ENCODE peak calls at places on chromosomes 6 and 20, in five cellular contexts. N, D, A, Q and V are unnamed samples.

GRCh38 chr6:65633516-65633915 is 73.5 kb downstream of the EYS start:
- DNase-seq in N (no peak), D (no peak), Q (no peak), A (no peak), V (no peak)

GRCh38 chr6:100392423-100392822 is 72.3 kb downstream of the SIM1 start:
- DNase-seq in D (no peak), N (no peak), Q (no peak), A (no peak), V (no peak)

GRCh38 chr20:38870733-38871559 is 55.3 kb upstream of the FAM83D start:
- DNase-seq in Q (peak), D (no peak), A (no peak), N (no peak), V (no peak)

GRCh38 chr6:25232478-25232877 is 46.7 kb upstream of the CARMIL1 start:
- DNase-seq in D (no peak), A (no peak), N (no peak), Q (no peak), V (no peak)

GRCh38 chr20:23049201-23049932 is at the start of gene THBD:
- DNase-seq in A (no peak), Q (no peak), N (no peak), D (no peak), V (no peak)

GRCh38 chr6:142886431-142887170 is 58.4 kb downstream of the HIVEP2 start:
- DNase-seq in Q (no peak), N (no peak), A (no peak), D (peak), V (no peak)

GRCh38 chr20:9301129-9302072 is 213.0 kb upstream of the LAMP5 start:
- DNase-seq in N (no peak), A (no peak), D (peak), Q (peak), V (no peak)

GRCh38 chr6:165832471-165832836 is 169.4 kb upstream of the PDE10A start:
- DNase-seq in A (no peak), Q (no peak), D (no peak), N (no peak), V (no peak)

GRCh38 chr6:154487367-154488275 is 22.9 kb downstream of the CNKSR3 start:
- DNase-seq in Q (no peak), D (peak), N (no peak), A (no peak), V (no peak)

GRCh38 chr6:113944701-113945100 is 26.2 kb downstream of the HDAC2 start:
- DNase-seq in D (no peak), A (no peak), N (no peak), Q (no peak), V (no peak)

GRCh38 chr6:15077964-15078363 is 167.9 kb upstream of the JARID2 start:
- DNase-seq in Q (no peak), A (peak), D (no peak), N (no peak), V (peak)

GRCh38 chr20:58293453-58293852 is 16.1 kb upstream of the RAB22A start:
- DNase-seq in D (peak), Q (no peak), N (peak), A (no peak), V (no peak)

GRCh38 chr6:29696147-29697129 is 15.5 kb upstream of the ZFP57 start:
- DNase-seq in D (no peak), N (no peak), A (no peak), Q (no peak), V (no peak)

GRCh38 chr6:165181951-165182414 is 127.4 kb downstream of the C6orf118 start:
- DNase-seq in D (no peak), Q (no peak), A (no peak), N (no peak), V (no peak)

GRCh38 chr6:38115633-38116022 is 296.1 kb downstream of the ZFAND3 start:
- DNase-seq in A (no peak), D (no peak), Q (no peak), N (no peak), V (no peak)

GRCh38 chr6:38113810-38114577 is 294.5 kb downstream of the ZFAND3 start:
- DNase-seq in A (no peak), Q (no peak), N (no peak), D (no peak), V (no peak)

GRCh38 chr6:38114976-38115632 is 295.6 kb downstream of the ZFAND3 start:
- DNase-seq in Q (no peak), N (no peak), A (no peak), D (no peak), V (no peak)

GRCh38 chr6:38116248-38116647 is 296.7 kb downstream of the ZFAND3 start:
- DNase-seq in D (no peak), A (no peak), N (no peak), Q (no peak), V (no peak)

GRCh38 chr6:38117281-38117680 is 297.8 kb downstream of the ZFAND3 start:
- DNase-seq in A (no peak), D (no peak), N (no peak), Q (no peak), V (no peak)
- TF ChIP-seq ZNF274 in A (no peak), D (no peak), N (no peak), Q (no peak), V (no peak)

GRCh38 chr20:50181344-50181743 is 9.3 kb upstream of the CEBPB start:
- DNase-seq in Q (no peak), N (no peak), A (no peak), D (no peak), V (no peak)

GRCh38 chr20:50186987-50187402 is 3.6 kb upstream of the CEBPB start:
- DNase-seq in N (no peak), A (no peak), D (peak), Q (no peak), V (no peak)

GRCh38 chr20:50185426-50185825 is 5.2 kb upstream of the CEBPB start:
- DNase-seq in N (no peak), Q (no peak), D (no peak), A (no peak), V (no peak)

GRCh38 chr20:50186151-50186885 is 4.3 kb upstream of the CEBPB start:
- DNase-seq in Q (peak), D (peak), A (peak), N (peak), V (peak)

GRCh38 chr20:50182336-50182735 is 8.3 kb upstream of the CEBPB start:
- DNase-seq in A (no peak), D (no peak), Q (no peak), N (no peak), V (no peak)
- H3K9ac ChIP-seq in A (no peak), D (no peak), Q (no peak), N (no peak), V (no peak)

GRCh38 chr6:34020278-34020677 is 125.6 kb downstream of the GRM4 start:
- DNase-seq in Q (no peak), D (no peak), N (no peak), A (no peak), V (no peak)
- TF ChIP-seq ZNF274 in Q (no peak), D (no peak), N (no peak), A (no peak), V (no peak)

GRCh38 chr6:11007715-11008608 is 36.1 kb downstream of the ELOVL2 start:
- DNase-seq in D (peak), A (no peak), N (no peak), Q (peak), V (no peak)
- H3K9ac ChIP-seq in D (peak), A (no peak), N (no peak), Q (no peak), V (no peak)